ENCODE peak calls at places on chromosome 11, in five cellular contexts. P is GM12878, L is left lung, B is spleen, V is HepG2. A is an unnamed sample. For H3K36me3, the result is how much of the 10 kb centered on the place peaks cover.

GRCh38 chr11:121839821-121840220 is 276.2 kb downstream of the BLID start:
- DNase-seq in P (no peak), L (no peak), B (no peak), V (no peak), A (no peak)

GRCh38 chr11:120785576-120785975 is 238.3 kb upstream of the TBCEL start:
- DNase-seq in P (no peak), L (no peak), B (peak), V (no peak), A (no peak)

GRCh38 chr11:64447717-64448598 is 89.0 kb downstream of the RPS6KA4 start:
- DNase-seq in P (peak), L (peak), B (peak), V (no peak), A (peak)

GRCh38 chr11:9103542-9104276 is 12.3 kb upstream of the SCUBE2 start:
- DNase-seq in P (no peak), L (no peak), B (no peak), V (peak), A (no peak)

GRCh38 chr11:122202951-122203456 is 87.0 kb upstream of the BLID start:
- DNase-seq in P (no peak), L (peak), B (peak), V (peak), A (peak)

GRCh38 chr11:2269601-2270321 is 627 bp downstream of the ASCL2 start:
- DNase-seq in P (no peak), L (peak), B (peak), V (no peak), A (peak)

GRCh38 chr11:77868744-77869143 is 47.8 kb downstream of the AAMDC start:
- DNase-seq in P (no peak), L (no peak), B (no peak), V (no peak), A (no peak)

GRCh38 chr11:115112779-115113178 is 391.4 kb downstream of the CADM1 start:
- DNase-seq in P (no peak), L (no peak), B (no peak), V (no peak), A (no peak)

GRCh38 chr11:31236052-31236652 is 133.4 kb downstream of the DCDC1 start:
- DNase-seq in P (no peak), L (no peak), B (no peak), V (no peak), A (no peak)

GRCh38 chr11:17812286-17813187 is 78.0 kb downstream of the KCNC1 start:
- DNase-seq in P (no peak), L (no peak), B (no peak), V (no peak), A (no peak)

GRCh38 chr11:129041611-129042018 is 98.9 kb upstream of the TP53AIP1 start:
- DNase-seq in P (no peak), L (no peak), B (no peak), V (no peak), A (no peak)

GRCh38 chr11:70788247-70789022 is 390.1 kb downstream of the CTTN start:
- DNase-seq in P (no peak), L (no peak), B (no peak), V (no peak), A (no peak)

GRCh38 chr11:41246399-41246745 is 213.1 kb downstream of the LRRC4C start:
- DNase-seq in P (no peak), L (peak), B (peak), V (no peak), A (no peak)

GRCh38 chr11:73040046-73040445 is 102.1 kb downstream of the FCHSD2 start:
- DNase-seq in P (no peak), L (no peak), B (no peak), V (no peak), A (no peak)

GRCh38 chr11:97398246-97398645 is 1008.4 kb downstream of the JRKL start:
- DNase-seq in P (no peak), L (no peak), B (no peak), V (no peak), A (no peak)

GRCh38 chr11:70159612-70160570 is 43.2 kb upstream of the FADD start:
- DNase-seq in P (no peak), L (peak), B (no peak), V (no peak), A (no peak)

GRCh38 chr11:126561327-126561893 is 205.9 kb downstream of the ST3GAL4 start:
- DNase-seq in P (no peak), L (peak), B (no peak), V (peak), A (no peak)

GRCh38 chr11:109940816-109941215 is 152.4 kb upstream of the ZC3H12C start:
- DNase-seq in P (no peak), L (no peak), B (no peak), V (no peak), A (no peak)

GRCh38 chr11:79902493-79902892 is 461.7 kb upstream of the TENM4 start:
- DNase-seq in P (no peak), L (no peak), B (no peak), V (no peak), A (no peak)

GRCh38 chr11:27471588-27472397 is 797 bp downstream of the LGR4 start:
- DNase-seq in P (no peak), L (peak), B (peak), V (no peak), A (peak)

GRCh38 chr11:9688716-9689511 is 25.0 kb downstream of the SWAP70 start:
- DNase-seq in P (peak), L (no peak), B (no peak), V (no peak), A (peak)

GRCh38 chr11:85281550-85281949 is 345.6 kb downstream of the DLG2 start:
- DNase-seq in P (no peak), L (no peak), B (no peak), V (no peak), A (no peak)

GRCh38 chr11:78690588-78690987 is 115.9 kb upstream of the NARS2 start:
- DNase-seq in P (no peak), L (no peak), B (no peak), V (no peak), A (no peak)

GRCh38 chr11:68978931-68979591 is 1.7 kb downstream of the MRGPRD start:
- DNase-seq in P (no peak), L (peak), B (peak), V (no peak), A (no peak)

GRCh38 chr11:130523166-130523565 is 74.7 kb downstream of the ADAMTS15 start:
- DNase-seq in P (no peak), L (no peak), B (no peak), V (no peak), A (no peak)

GRCh38 chr11:74168838-74169237 is 2.0 kb downstream of the C2CD3 start:
- DNase-seq in P (no peak), L (no peak), B (no peak), V (no peak), A (no peak)

GRCh38 chr11:69614085-69614484 is 26.9 kb upstream of the CCND1 start:
- DNase-seq in P (no peak), L (no peak), B (no peak), V (no peak), A (no peak)

GRCh38 chr11:77819921-77820564 is 479 bp downstream of the RSF1 start:
- DNase-seq in P (no peak), L (peak), B (no peak), V (peak), A (no peak)

DNA sequence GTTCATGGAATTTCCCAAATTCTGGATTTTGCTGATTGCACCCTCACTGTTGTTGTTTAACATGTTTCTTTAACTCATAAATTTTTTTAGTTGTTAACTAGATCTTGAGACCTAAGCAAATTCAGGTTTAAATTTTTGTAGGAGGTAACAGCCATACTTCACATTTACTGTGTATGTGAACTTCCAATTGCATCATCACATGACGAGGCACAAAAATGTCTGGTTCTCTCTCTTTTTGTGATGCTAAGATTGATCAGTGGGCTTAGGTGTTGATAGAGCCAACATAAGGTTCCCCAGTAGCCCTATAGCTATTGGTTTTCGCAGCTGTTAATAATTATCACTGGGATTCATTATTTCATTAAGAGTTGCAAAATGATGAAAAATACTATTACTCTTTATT is 277.5 kb downstream of the TMEM135 start:
- DNase-seq in P (no peak), L (no peak), B (no peak), V (no peak), A (no peak)
- H3K36me3 ChIP-seq in P (under half), L (under half), B (under half), V (under half), A (under half)

GRCh38 chr11:45171550-45171949 is 25.1 kb downstream of the PRDM11 start:
- DNase-seq in P (no peak), L (no peak), B (peak), V (no peak), A (no peak)

GRCh38 chr11:45168366-45169130 is 22.1 kb downstream of the PRDM11 start:
- DNase-seq in P (no peak), L (no peak), B (peak), V (no peak), A (no peak)

GRCh38 chr11:45170484-45170883 is 24.0 kb downstream of the PRDM11 start:
- DNase-seq in P (no peak), L (no peak), B (peak), V (no peak), A (no peak)

GRCh38 chr11:45167283-45167682 is 20.8 kb downstream of the PRDM11 start:
- DNase-seq in P (no peak), L (no peak), B (no peak), V (no peak), A (no peak)

GRCh38 chr11:45169310-45170072 is 23.1 kb downstream of the PRDM11 start:
- DNase-seq in P (no peak), L (no peak), B (no peak), V (no peak), A (no peak)
- TF ChIP-seq CTCF in P (no peak), L (no peak), B (no peak), V (no peak), A (no peak)

GRCh38 chr11:66264893-66265292 is 3.5 kb upstream of the RAB1B start:
- DNase-seq in P (no peak), L (no peak), B (peak), V (no peak), A (no peak)
- H3K36me3 ChIP-seq in P (under half), L (half or more), B (under half), V (under half), A (under half)

DNA sequence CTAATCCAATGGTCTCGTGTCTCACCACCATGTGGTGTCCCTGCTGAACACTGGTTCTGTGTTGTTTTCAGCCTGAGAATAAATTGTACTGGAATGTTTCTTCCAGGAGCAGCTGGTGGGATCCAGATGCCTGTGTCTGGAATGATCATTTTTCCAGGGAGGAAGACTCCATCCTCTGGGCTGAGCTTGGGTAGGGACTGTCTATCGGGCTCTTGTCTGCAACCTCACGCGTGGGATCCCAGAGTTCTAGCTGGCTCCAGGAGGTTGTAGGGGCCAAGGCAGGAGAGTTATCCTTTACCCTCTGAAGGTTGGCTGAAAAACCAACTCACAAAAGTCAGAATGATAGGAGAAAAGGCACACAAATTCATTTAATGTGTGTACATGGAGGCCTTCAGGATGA is 144.1 kb upstream of the B3GAT1 start:
- DNase-seq in P (no peak), L (no peak), B (no peak), V (no peak), A (no peak)
- TF ChIP-seq CTCF in P (no peak), L (no peak), B (no peak), V (no peak), A (no peak)

DNA sequence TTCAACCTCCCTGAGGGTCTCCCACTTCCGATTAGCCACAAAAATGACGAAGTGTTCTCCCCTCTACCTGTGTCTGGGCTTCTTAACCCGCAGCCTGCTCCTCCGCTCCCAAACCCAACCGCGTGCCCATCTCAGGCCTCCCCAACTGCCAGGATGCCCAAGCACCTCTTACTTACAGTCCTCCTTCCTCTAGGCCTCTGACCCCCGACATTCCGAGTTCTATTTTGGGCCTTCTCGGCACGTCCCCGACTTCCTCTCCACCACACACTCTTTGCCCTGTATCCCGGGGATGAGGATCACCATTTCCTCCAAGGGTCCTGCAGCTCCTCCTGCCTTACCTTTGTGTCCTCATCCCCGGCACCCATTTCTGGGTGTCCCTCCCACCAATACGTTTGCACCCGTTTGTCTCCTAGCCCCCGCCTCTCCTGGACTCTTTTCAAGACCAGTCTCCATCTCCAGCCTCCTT is 388 bp upstream of the MUS81 start:
- DNase-seq in P (no peak), L (no peak), B (peak), V (no peak), A (no peak)
- H3K36me3 ChIP-seq in P (under half), L (under half), B (under half), V (under half), A (under half)

GRCh38 chr11:92306966-92307504 is 82.4 kb downstream of the FAT3 start:
- DNase-seq in P (no peak), L (no peak), B (no peak), V (no peak), A (no peak)

GRCh38 chr11:92314499-92314898 is 89.9 kb downstream of the FAT3 start:
- DNase-seq in P (no peak), L (no peak), B (no peak), V (no peak), A (no peak)

GRCh38 chr11:92316410-92316809 is 91.8 kb downstream of the FAT3 start:
- DNase-seq in P (no peak), L (no peak), B (no peak), V (no peak), A (no peak)

GRCh38 chr11:92308366-92308765 is 83.7 kb downstream of the FAT3 start:
- DNase-seq in P (no peak), L (no peak), B (no peak), V (no peak), A (no peak)

DNA sequence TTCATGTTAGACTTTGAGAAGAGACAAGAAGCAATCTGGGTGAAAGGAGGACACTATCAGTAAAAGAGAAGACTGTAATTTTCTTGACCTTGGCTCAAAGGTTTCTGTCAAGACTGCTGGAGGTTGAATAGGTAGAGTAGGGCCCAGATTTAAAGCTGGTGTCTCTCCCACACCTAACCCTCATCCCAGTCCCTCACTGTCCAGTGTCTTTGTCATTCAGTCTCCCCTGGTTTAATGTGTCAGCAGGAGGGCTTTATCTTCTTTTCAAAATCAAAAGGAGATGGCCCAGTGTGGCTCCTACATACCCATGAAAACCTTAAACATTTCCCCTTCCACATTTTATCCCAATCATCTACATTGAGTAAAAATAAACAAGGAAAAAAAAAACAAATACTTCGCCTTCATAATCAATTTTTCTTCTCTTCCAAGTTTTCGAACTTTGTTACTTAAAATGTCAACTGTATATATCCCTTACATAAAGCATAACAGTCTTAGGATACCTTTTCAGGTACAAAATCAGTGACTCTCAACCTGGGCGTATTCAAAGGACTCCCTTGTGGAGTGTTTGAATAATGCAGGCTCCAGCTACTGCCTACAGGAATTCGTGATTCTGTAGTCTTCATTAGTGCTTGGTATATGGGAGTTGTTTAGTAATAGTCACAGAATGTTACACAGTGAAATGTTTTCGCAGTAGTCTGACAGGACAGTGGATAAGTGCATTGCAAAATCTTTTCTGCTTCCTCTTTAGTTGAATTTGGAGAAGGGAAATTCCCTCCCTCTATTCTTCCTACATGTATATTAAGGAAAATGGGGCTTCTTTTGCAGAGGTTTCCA is 87.2 kb downstream of the FAT3 start:
- DNase-seq in P (no peak), L (no peak), B (no peak), V (no peak), A (no peak)
- TF ChIP-seq CTCF in P (no peak), L (no peak), B (no peak), V (no peak), A (no peak)

DNA sequence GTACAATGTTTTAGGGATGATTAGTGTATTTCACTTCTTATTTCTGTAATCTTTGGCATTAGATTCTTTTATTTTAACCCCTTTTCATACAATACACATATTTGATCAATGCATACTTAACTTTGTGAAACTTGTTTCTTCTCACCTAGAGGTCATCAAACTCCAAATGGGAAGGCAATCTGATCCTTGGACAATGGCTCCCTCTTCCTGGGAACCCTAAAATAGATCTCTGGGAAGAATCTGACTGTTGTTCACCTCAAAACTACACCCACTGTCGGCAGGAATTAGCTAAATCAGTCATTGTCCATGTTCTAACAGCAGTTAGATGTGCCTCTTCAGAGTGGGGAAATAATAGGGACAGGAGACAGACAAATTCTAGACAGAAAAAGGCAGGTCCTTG is 707.4 kb upstream of the CHORDC1 start:
- DNase-seq in P (no peak), L (no peak), B (no peak), V (no peak), A (no peak)
- H3K36me3 ChIP-seq in P (under half), L (under half), B (under half), V (under half), A (under half)

GRCh38 chr11:22567759-22568158 is 57.9 kb downstream of the FANCF start:
- DNase-seq in P (no peak), L (no peak), B (peak), V (no peak), A (no peak)
- TF ChIP-seq CTCF in P (no peak), L (no peak), B (no peak), V (no peak), A (no peak)